ENCODE peak calls at places on chromosomes 13 and 19, in seven cellular contexts. One of them, this sample, is unnamed.

GRCh38 chr13:27599845-27600553 is 20.3 kb downstream of the LNX2 start:
- DNase-seq in HAP-1: no peak
- DNase-seq in K562: peak; percentile 20
- DNase-seq in spleen: no peak
- DNase-seq in CD4-positive, CD25-positive, alpha-beta regulatory T cell: no peak
- DNase-seq in left ventricle myocardium inferior: no peak
- DNase-seq in lung: no peak
- DNase-seq in this sample: no peak

GRCh38 chr13:28719227-28719562 is 425 bp upstream of the SLC46A3 start:
- DNase-seq in CD4-positive, CD25-positive, alpha-beta regulatory T cell: no peak
- DNase-seq in left ventricle myocardium inferior: no peak
- DNase-seq in HAP-1: no peak
- DNase-seq in lung: no peak
- DNase-seq in spleen: no peak
- DNase-seq in K562: no peak
- DNase-seq in this sample: no peak

GRCh38 chr13:53068841-53069520 is 40.4 kb downstream of the OLFM4 start:
- DNase-seq in K562: no peak
- DNase-seq in HAP-1: no peak
- DNase-seq in spleen: no peak
- DNase-seq in left ventricle myocardium inferior: no peak
- DNase-seq in lung: no peak
- DNase-seq in CD4-positive, CD25-positive, alpha-beta regulatory T cell: no peak
- DNase-seq in this sample: no peak

GRCh38 chr13:42048625-42049453 is at the start of gene DGKH:
- DNase-seq in HAP-1: peak; percentile 92
- DNase-seq in left ventricle myocardium inferior: peak; percentile 87
- DNase-seq in CD4-positive, CD25-positive, alpha-beta regulatory T cell: peak; percentile 49
- DNase-seq in lung: peak; percentile 80
- DNase-seq in spleen: peak; percentile 88
- DNase-seq in K562: peak; percentile 88
- DNase-seq in this sample: peak; percentile 91

GRCh38 chr19:16001481-16002312 is 52.9 kb downstream of the OR10H4 start:
- DNase-seq in K562: no peak
- DNase-seq in lung: no peak
- DNase-seq in HAP-1: no peak
- DNase-seq in CD4-positive, CD25-positive, alpha-beta regulatory T cell: peak; percentile 34
- DNase-seq in left ventricle myocardium inferior: no peak
- DNase-seq in spleen: no peak
- DNase-seq in this sample: no peak

GRCh38 chr13:78816154-78816553 is 157.2 kb upstream of the OBI1 start:
- DNase-seq in left ventricle myocardium inferior: no peak
- DNase-seq in CD4-positive, CD25-positive, alpha-beta regulatory T cell: no peak
- DNase-seq in spleen: no peak
- DNase-seq in HAP-1: no peak
- DNase-seq in lung: no peak
- DNase-seq in K562: no peak
- DNase-seq in this sample: no peak

GRCh38 chr19:47437500-47437899 is 18.2 kb upstream of the MEIS3 start:
- DNase-seq in K562: no peak
- DNase-seq in left ventricle myocardium inferior: no peak
- DNase-seq in CD4-positive, CD25-positive, alpha-beta regulatory T cell: no peak
- DNase-seq in lung: no peak
- DNase-seq in HAP-1: peak; percentile 41
- DNase-seq in spleen: no peak
- DNase-seq in this sample: no peak

GRCh38 chr19:29404015-29404414 is 121.8 kb upstream of the VSTM2B start:
- DNase-seq in left ventricle myocardium inferior: no peak
- DNase-seq in lung: no peak
- DNase-seq in CD4-positive, CD25-positive, alpha-beta regulatory T cell: no peak
- DNase-seq in K562: no peak
- DNase-seq in spleen: no peak
- DNase-seq in HAP-1: no peak
- DNase-seq in this sample: no peak

GRCh38 chr19:36215276-36216171 is 618 bp downstream of the ZNF146 start:
- DNase-seq in HAP-1: peak; percentile 41
- DNase-seq in spleen: no peak
- DNase-seq in CD4-positive, CD25-positive, alpha-beta regulatory T cell: no peak
- DNase-seq in K562: peak; percentile 30
- DNase-seq in lung: no peak
- DNase-seq in left ventricle myocardium inferior: no peak
- DNase-seq in this sample: no peak

GRCh38 chr13:100645382-100645781 is 29.2 kb downstream of the TMTC4 start:
- DNase-seq in CD4-positive, CD25-positive, alpha-beta regulatory T cell: no peak
- DNase-seq in lung: no peak
- DNase-seq in spleen: no peak
- DNase-seq in left ventricle myocardium inferior: no peak
- DNase-seq in HAP-1: no peak
- DNase-seq in K562: no peak
- DNase-seq in this sample: no peak

GRCh38 chr13:37984357-37984756 is 114.8 kb upstream of the TRPC4 start:
- DNase-seq in lung: no peak
- DNase-seq in left ventricle myocardium inferior: no peak
- DNase-seq in HAP-1: peak; percentile 25
- DNase-seq in CD4-positive, CD25-positive, alpha-beta regulatory T cell: no peak
- DNase-seq in K562: no peak
- DNase-seq in spleen: no peak
- DNase-seq in this sample: no peak

DNA sequence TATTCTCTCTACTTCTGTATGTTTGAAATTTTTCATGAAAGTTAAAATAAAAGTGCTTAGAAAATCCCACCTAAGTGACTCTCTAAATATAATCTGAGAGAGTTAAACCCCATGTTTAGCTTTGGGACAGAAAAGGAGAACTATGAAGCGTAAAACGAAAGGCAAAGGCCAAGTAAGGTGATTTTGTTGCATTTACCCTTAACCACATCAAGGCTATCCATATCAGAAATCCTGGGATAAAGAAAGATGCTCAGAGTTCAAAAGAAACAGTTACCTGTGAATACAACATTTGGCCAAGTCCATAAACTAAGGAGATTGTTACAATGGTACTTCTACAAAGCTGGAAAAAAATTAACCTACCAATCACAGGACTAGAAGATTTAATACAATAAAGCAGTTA is 31.3 kb downstream of the UBL3 start:
- DNase-seq in spleen: no peak
- DNase-seq in CD4-positive, CD25-positive, alpha-beta regulatory T cell: no peak
- DNase-seq in K562: no peak
- DNase-seq in left ventricle myocardium inferior: no peak
- DNase-seq in lung: no peak
- DNase-seq in HAP-1: no peak
- DNase-seq in this sample: no peak
- H3K4me1 ChIP-seq in spleen: peaks cover 53% of the 10 kb centered on the region
- H3K4me1 ChIP-seq in CD4-positive, CD25-positive, alpha-beta regulatory T cell: peaks cover 32% of the 10 kb centered on the region
- H3K4me1 ChIP-seq in K562: no peaks in the 10 kb centered on the region
- H3K4me1 ChIP-seq in left ventricle myocardium inferior: peaks cover 51% of the 10 kb centered on the region
- H3K4me1 ChIP-seq in lung: no peaks in the 10 kb centered on the region
- H3K4me1 ChIP-seq in HAP-1: no peaks in the 10 kb centered on the region
- H3K4me1 ChIP-seq in this sample: no peaks in the 10 kb centered on the region

GRCh38 chr13:39684531-39685137 is 29.2 kb downstream of the COG6 start:
- DNase-seq in left ventricle myocardium inferior: no peak
- DNase-seq in HAP-1: no peak
- DNase-seq in K562: peak; percentile 3
- DNase-seq in CD4-positive, CD25-positive, alpha-beta regulatory T cell: peak; percentile 48
- DNase-seq in lung: no peak
- DNase-seq in spleen: no peak
- DNase-seq in this sample: no peak
- H3K4me1 ChIP-seq in left ventricle myocardium inferior: peaks cover 9% of the 10 kb centered on the region
- H3K4me1 ChIP-seq in HAP-1: no peaks in the 10 kb centered on the region
- H3K4me1 ChIP-seq in K562: no peaks in the 10 kb centered on the region
- H3K4me1 ChIP-seq in CD4-positive, CD25-positive, alpha-beta regulatory T cell: peaks cover 23% of the 10 kb centered on the region
- H3K4me1 ChIP-seq in lung: no peaks in the 10 kb centered on the region
- H3K4me1 ChIP-seq in spleen: peaks cover 12% of the 10 kb centered on the region
- H3K4me1 ChIP-seq in this sample: no peaks in the 10 kb centered on the region

DNA sequence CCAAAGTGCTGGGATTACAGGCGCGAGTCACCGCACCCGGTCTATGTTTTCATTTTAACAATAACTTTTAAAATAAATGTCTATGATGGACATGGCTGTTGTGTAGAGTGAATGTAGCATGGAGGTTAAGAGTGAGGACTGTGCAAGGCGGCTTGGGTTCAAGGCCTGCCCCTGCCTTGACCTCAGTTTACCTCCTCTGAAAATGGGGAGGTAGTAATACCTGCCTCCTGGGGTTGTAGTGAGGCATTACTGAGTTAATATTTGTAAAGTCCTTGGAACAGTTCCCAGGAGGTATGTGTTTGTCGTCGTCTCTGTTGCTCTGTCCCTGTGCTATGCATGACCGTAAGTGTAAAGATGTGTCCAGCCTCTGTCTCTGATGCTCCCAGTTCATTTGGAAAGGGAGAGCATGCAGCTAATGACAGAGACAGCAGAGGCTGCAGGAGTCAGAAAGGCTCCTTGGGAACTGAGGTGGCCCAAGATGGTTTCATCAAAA is 9.4 kb downstream of the GARRE1 start:
- DNase-seq in HAP-1: no peak
- DNase-seq in left ventricle myocardium inferior: no peak
- DNase-seq in CD4-positive, CD25-positive, alpha-beta regulatory T cell: no peak
- DNase-seq in lung: no peak
- DNase-seq in spleen: no peak
- DNase-seq in K562: no peak
- DNase-seq in this sample: no peak
- H3K4me1 ChIP-seq in HAP-1: peaks cover 4% of the 10 kb centered on the region
- H3K4me1 ChIP-seq in left ventricle myocardium inferior: peaks cover 74% of the 10 kb centered on the region
- H3K4me1 ChIP-seq in CD4-positive, CD25-positive, alpha-beta regulatory T cell: peaks cover 24% of the 10 kb centered on the region
- H3K4me1 ChIP-seq in lung: peaks cover 3% of the 10 kb centered on the region
- H3K4me1 ChIP-seq in spleen: peaks cover 91% of the 10 kb centered on the region
- H3K4me1 ChIP-seq in K562: peaks cover 5% of the 10 kb centered on the region
- H3K4me1 ChIP-seq in this sample: peaks cover 16% of the 10 kb centered on the region

DNA sequence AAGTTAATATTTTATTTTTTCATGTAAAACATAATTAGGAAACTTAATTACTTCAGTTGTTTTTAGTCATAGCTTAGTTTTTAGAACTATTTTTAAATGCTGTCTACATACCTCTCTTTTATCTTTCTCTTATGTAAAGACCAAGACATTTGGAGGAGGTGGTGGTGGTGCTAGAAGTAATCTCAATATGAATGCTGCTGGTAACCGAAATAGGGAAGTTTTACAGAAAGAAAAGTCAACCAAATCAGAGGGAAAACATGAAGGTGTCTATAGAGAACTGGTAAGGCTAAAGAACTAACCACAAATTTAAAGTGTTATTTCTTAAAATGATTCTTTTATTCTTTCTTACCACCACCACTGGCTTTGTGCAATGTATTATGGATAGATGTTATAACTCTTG is 97.3 kb downstream of the TDRD3 start:
- DNase-seq in CD4-positive, CD25-positive, alpha-beta regulatory T cell: no peak
- DNase-seq in left ventricle myocardium inferior: no peak
- DNase-seq in spleen: no peak
- DNase-seq in HAP-1: no peak
- DNase-seq in lung: no peak
- DNase-seq in K562: no peak
- DNase-seq in this sample: no peak
- H3K4me1 ChIP-seq in CD4-positive, CD25-positive, alpha-beta regulatory T cell: no peaks in the 10 kb centered on the region
- H3K4me1 ChIP-seq in left ventricle myocardium inferior: no peaks in the 10 kb centered on the region
- H3K4me1 ChIP-seq in spleen: no peaks in the 10 kb centered on the region
- H3K4me1 ChIP-seq in HAP-1: no peaks in the 10 kb centered on the region
- H3K4me1 ChIP-seq in lung: no peaks in the 10 kb centered on the region
- H3K4me1 ChIP-seq in K562: no peaks in the 10 kb centered on the region
- H3K4me1 ChIP-seq in this sample: no peaks in the 10 kb centered on the region

GRCh38 chr19:4911314-4911713 is 2.0 kb downstream of the UHRF1 start:
- DNase-seq in spleen: no peak
- DNase-seq in CD4-positive, CD25-positive, alpha-beta regulatory T cell: no peak
- DNase-seq in HAP-1: no peak
- DNase-seq in K562: no peak
- DNase-seq in lung: no peak
- DNase-seq in left ventricle myocardium inferior: no peak
- DNase-seq in this sample: no peak
- H3K4me1 ChIP-seq in spleen: peaks cover 84% of the 10 kb centered on the region
- H3K4me1 ChIP-seq in CD4-positive, CD25-positive, alpha-beta regulatory T cell: peaks cover 72% of the 10 kb centered on the region
- H3K4me1 ChIP-seq in HAP-1: peaks cover 27% of the 10 kb centered on the region
- H3K4me1 ChIP-seq in K562: peaks cover 33% of the 10 kb centered on the region
- H3K4me1 ChIP-seq in lung: peaks cover 15% of the 10 kb centered on the region
- H3K4me1 ChIP-seq in left ventricle myocardium inferior: peaks cover 29% of the 10 kb centered on the region
- H3K4me1 ChIP-seq in this sample: no peaks in the 10 kb centered on the region

DNA sequence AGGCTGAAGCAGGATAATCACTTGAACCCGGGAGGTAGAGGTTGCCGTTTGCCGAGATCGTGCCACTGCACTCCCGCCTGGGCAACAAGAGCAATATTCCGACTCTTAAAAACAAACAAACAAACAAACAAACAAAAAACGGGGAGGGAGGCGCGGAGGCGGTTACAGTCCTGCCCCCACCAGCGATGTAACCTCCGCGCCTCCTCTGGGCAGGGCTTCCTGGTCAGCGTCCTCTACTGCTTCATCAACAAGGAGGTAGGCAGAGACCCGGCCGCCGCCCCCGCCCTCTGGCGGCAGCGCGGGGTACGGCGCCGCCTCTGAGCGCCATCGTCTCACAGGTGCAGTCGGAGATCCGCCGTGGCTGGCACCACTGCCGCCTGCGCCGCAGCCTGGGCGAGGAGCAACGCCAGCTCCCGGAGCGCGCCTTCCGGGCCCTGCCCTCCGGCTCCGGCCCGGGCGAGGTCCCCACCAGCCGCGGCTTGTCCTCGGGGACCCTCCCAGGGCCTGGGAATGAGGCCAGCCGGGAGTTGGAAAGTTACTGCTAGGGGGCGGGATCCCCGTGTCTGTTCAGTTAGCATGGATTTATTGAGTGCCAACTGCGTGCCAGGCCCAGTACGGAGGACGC is 10.2 kb downstream of the SNRPD2 start:
- DNase-seq in K562: peak; percentile 84
- DNase-seq in CD4-positive, CD25-positive, alpha-beta regulatory T cell: peak; percentile 86
- DNase-seq in HAP-1: peak; percentile 87
- DNase-seq in lung: peak; percentile 85
- DNase-seq in spleen: peak; percentile 98
- DNase-seq in left ventricle myocardium inferior: peak; percentile 83
- DNase-seq in this sample: peak; percentile 92
- H3K4me1 ChIP-seq in K562: peaks cover 3% of the 10 kb centered on the region
- H3K4me1 ChIP-seq in CD4-positive, CD25-positive, alpha-beta regulatory T cell: peaks cover 28% of the 10 kb centered on the region
- H3K4me1 ChIP-seq in HAP-1: no peaks in the 10 kb centered on the region
- H3K4me1 ChIP-seq in lung: peaks cover 7% of the 10 kb centered on the region
- H3K4me1 ChIP-seq in spleen: peaks cover 36% of the 10 kb centered on the region
- H3K4me1 ChIP-seq in left ventricle myocardium inferior: peaks cover 29% of the 10 kb centered on the region
- H3K4me1 ChIP-seq in this sample: no peaks in the 10 kb centered on the region

GRCh38 chr13:105920375-105920774 is 615.1 kb downstream of the EFNB2 start:
- DNase-seq in HAP-1: peak; percentile 44
- DNase-seq in lung: no peak
- DNase-seq in K562: no peak
- DNase-seq in spleen: no peak
- DNase-seq in left ventricle myocardium inferior: no peak
- DNase-seq in CD4-positive, CD25-positive, alpha-beta regulatory T cell: no peak
- DNase-seq in this sample: no peak

GRCh38 chr13:105918842-105919741 is 616.4 kb downstream of the EFNB2 start:
- DNase-seq in CD4-positive, CD25-positive, alpha-beta regulatory T cell: no peak
- DNase-seq in left ventricle myocardium inferior: no peak
- DNase-seq in HAP-1: peak; percentile 19
- DNase-seq in K562: no peak
- DNase-seq in lung: no peak
- DNase-seq in spleen: no peak
- DNase-seq in this sample: no peak

GRCh38 chr13:105925496-105925895 is 610.0 kb downstream of the EFNB2 start:
- DNase-seq in K562: no peak
- DNase-seq in lung: no peak
- DNase-seq in spleen: no peak
- DNase-seq in HAP-1: no peak
- DNase-seq in CD4-positive, CD25-positive, alpha-beta regulatory T cell: no peak
- DNase-seq in left ventricle myocardium inferior: no peak
- DNase-seq in this sample: no peak

GRCh38 chr13:105921711-105922110 is 613.8 kb downstream of the EFNB2 start:
- DNase-seq in lung: no peak
- DNase-seq in HAP-1: no peak
- DNase-seq in spleen: no peak
- DNase-seq in CD4-positive, CD25-positive, alpha-beta regulatory T cell: no peak
- DNase-seq in K562: no peak
- DNase-seq in left ventricle myocardium inferior: no peak
- DNase-seq in this sample: no peak
- H3K4me1 ChIP-seq in lung: peaks cover 2% of the 10 kb centered on the region
- H3K4me1 ChIP-seq in HAP-1: peaks cover 16% of the 10 kb centered on the region
- H3K4me1 ChIP-seq in spleen: no peaks in the 10 kb centered on the region
- H3K4me1 ChIP-seq in CD4-positive, CD25-positive, alpha-beta regulatory T cell: no peaks in the 10 kb centered on the region
- H3K4me1 ChIP-seq in K562: no peaks in the 10 kb centered on the region
- H3K4me1 ChIP-seq in left ventricle myocardium inferior: peaks cover 12% of the 10 kb centered on the region
- H3K4me1 ChIP-seq in this sample: no peaks in the 10 kb centered on the region

GRCh38 chr13:51819544-51819943 is 15.6 kb upstream of the DHRS12 start:
- DNase-seq in HAP-1: no peak
- DNase-seq in CD4-positive, CD25-positive, alpha-beta regulatory T cell: no peak
- DNase-seq in spleen: no peak
- DNase-seq in K562: no peak
- DNase-seq in lung: no peak
- DNase-seq in left ventricle myocardium inferior: no peak
- DNase-seq in this sample: no peak
- H3K4me1 ChIP-seq in HAP-1: no peaks in the 10 kb centered on the region
- H3K4me1 ChIP-seq in CD4-positive, CD25-positive, alpha-beta regulatory T cell: peaks cover 76% of the 10 kb centered on the region
- H3K4me1 ChIP-seq in spleen: peaks cover 93% of the 10 kb centered on the region
- H3K4me1 ChIP-seq in K562: peaks cover 11% of the 10 kb centered on the region
- H3K4me1 ChIP-seq in lung: peaks cover 8% of the 10 kb centered on the region
- H3K4me1 ChIP-seq in left ventricle myocardium inferior: peaks cover 58% of the 10 kb centered on the region
- H3K4me1 ChIP-seq in this sample: peaks cover 7% of the 10 kb centered on the region

This sample was measured in right cardiac atrium.